ENCODE peak calls at places on chromosomes 11 and 22, in six cellular contexts. U, Y, N, I, R and L are unnamed samples.
A peak's percentile ranks its signal among the peaks of the same experiment; 100 is the strongest.

GRCh38 chr22:42902875-42903510 is 45.9 kb upstream of the ARFGAP3 start:
- DNase-seq in U (no peak), Y (no peak), N (no peak), I (no peak), R (no peak), L (no peak)

GRCh38 chr11:12123177-12123576 is 12.8 kb downstream of the MICAL2 start:
- DNase-seq in U (no peak), Y (no peak), N (no peak), I (no peak), R (no peak), L (no peak)

GRCh38 chr11:6411594-6412031 is 7.3 kb downstream of the APBB1 start:
- DNase-seq in U (peak; percentile 87), Y (no peak), N (no peak), I (no peak), R (no peak), L (no peak)

GRCh38 chr11:124278261-124278660 is 22.1 kb downstream of the OR8G5 start:
- DNase-seq in U (no peak), Y (no peak), N (no peak), I (no peak), R (no peak), L (no peak)

GRCh38 chr11:67301951-67302516 is 1.3 kb upstream of the SSH3 start:
- DNase-seq in U (peak; percentile 36), Y (no peak), N (no peak), I (no peak), R (peak; percentile 61), L (no peak)

GRCh38 chr11:6468712-6469495 is 4.8 kb downstream of the TRIM3 start:
- DNase-seq in U (peak; percentile 83), Y (no peak), N (peak; percentile 86), I (peak; percentile 45), R (peak; percentile 92), L (no peak)

GRCh38 chr11:69297926-69298777 is 4.2 kb downstream of the MYEOV start:
- DNase-seq in U (peak; percentile 47), Y (peak; percentile 2), N (peak; percentile 87), I (peak; percentile 74), R (peak; percentile 62), L (peak; percentile 88)

GRCh38 chr11:78791964-78792363 is 217.3 kb upstream of the NARS2 start:
- DNase-seq in U (no peak), Y (no peak), N (no peak), I (no peak), R (no peak), L (no peak)

GRCh38 chr11:12377824-12378593 is 638 bp downstream of the PARVA start:
- DNase-seq in U (peak; percentile 52), Y (no peak), N (peak; percentile 77), I (no peak), R (peak; percentile 49), L (peak; percentile 82)

GRCh38 chr11:18369398-18369797 is 25.0 kb upstream of the LDHA start:
- DNase-seq in U (no peak), Y (no peak), N (no peak), I (no peak), R (no peak), L (no peak)

GRCh38 chr11:121538054-121538453 is 85.3 kb upstream of the SORL1-AS1 start:
- DNase-seq in U (no peak), Y (no peak), N (no peak), I (no peak), R (no peak), L (no peak)

GRCh38 chr11:121533556-121534050 is 80.8 kb upstream of the SORL1-AS1 start:
- DNase-seq in U (no peak), Y (no peak), N (no peak), I (no peak), R (no peak), L (no peak)

GRCh38 chr11:121536116-121536515 is 83.3 kb upstream of the SORL1-AS1 start:
- DNase-seq in U (no peak), Y (no peak), N (no peak), I (no peak), R (no peak), L (no peak)

GRCh38 chr11:121535122-121535796 is 82.5 kb upstream of the SORL1-AS1 start:
- DNase-seq in U (no peak), Y (no peak), N (no peak), I (no peak), R (no peak), L (no peak)

DNA sequence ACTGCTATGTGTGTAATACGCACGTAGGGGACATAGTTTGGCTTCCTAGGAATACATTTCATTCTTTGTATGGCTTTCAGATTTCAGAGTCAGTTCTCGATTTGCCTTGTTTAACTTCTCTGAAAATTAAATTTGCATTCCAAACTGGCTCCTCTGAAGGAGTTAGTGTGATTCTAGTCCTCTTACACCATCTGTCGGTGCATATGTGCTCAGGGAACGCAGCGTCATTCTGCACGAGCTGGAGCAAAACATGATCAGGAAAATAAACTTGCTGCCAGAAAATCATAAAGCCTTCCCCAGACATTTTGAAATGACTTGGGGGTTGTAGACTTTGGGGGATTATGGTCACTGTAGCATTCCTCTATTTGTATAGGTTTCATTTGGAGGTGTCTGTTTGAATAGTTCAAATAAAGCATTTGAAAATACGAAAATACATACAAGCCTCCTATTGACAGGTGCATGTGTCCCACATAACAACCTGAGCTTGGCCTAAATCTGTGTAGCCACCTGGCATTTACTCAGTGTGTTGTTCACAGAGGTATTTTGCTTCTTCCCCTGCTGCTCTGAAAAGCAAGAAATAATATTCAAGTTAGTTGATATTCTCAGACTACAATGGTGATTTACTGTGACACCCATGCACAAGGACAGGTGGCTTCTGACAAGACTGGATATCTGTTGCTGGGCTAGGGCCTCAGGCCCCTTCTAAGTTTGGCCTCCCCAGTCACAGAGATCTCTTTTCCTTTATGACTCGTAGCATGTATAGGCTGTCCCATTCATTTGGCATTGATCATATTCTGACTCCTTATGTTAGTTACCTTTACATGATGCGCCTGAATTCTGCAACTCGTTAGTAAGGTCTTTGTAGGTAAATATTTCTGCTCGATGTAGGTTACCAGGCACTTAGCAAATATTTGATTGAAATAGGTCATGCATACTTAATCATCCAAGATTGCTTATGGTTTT is 81.6 kb upstream of the SORL1-AS1 start:
- DNase-seq in U (peak; percentile 64), Y (no peak), N (no peak), I (no peak), R (no peak), L (no peak)
- TF ChIP-seq CTCF in U (peak; percentile 51), Y (no peak), N (no peak), I (no peak), R (peak; percentile 41), L (no peak)

DNA sequence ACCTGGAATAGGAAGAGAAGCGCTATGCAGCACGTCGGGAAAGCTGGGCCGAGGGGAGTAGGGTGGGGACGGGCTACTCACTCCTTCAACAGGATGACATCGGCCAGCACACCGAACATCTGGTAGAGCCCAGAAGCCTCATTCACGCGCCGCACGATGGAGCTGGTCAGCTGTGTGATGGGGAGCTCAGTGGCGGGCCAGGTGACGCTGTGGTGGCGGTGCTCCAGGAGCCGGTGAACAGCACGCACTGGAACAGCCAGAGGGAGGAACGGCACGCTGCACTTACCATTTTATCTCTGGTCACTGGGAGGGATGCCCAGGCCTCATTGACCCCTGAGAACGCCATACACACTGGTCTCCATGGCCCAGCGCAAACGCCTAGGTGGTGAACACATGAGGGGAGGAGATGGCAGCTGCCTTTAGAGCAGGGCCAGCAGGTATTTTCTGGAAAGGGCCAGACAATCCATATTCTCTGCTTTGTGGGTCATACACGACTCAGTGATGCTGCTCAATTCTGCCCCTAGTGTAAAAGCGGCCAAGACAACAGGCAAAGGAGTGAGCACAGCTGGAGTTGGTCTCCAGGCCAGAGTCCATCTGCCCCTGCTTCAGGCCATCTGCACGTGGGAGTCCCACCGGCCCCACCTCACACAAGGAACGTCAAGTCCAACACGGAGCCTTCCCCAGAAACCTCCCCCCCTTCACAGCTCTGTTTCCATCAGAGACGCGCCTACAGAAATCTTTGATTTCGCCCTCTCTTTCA is 8.8 kb downstream of the FOXRED2 start:
- DNase-seq in U (no peak), Y (no peak), N (no peak), I (no peak), R (no peak), L (no peak)
- TF ChIP-seq CTCF in U (no peak), Y (no peak), N (no peak), I (no peak), R (peak; percentile 40), L (no peak)

DNA sequence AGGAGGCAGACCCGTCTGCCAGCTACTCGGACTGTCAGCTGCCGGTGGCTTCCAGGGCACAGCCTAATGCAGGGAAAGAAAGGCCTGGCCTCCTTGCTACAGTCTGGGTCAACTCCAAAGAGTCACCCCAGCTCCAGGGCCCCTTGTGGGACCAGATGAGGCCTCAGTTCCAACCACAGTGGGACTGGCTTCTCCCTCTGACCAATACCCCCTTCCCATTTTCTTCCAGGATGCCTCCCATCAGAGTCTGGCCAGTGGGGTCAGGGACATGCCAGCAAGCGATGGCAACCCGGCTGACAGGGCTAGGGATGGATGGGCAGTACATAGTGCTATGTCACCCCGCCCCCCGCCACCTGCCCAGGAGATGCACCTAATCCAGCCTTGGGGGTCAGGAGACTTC is 36.6 kb downstream of the RPUSD4 start:
- DNase-seq in U (no peak), Y (no peak), N (no peak), I (no peak), R (no peak), L (no peak)
- TF ChIP-seq CTCF in U (no peak), Y (no peak), N (no peak), I (no peak), R (no peak), L (no peak)

GRCh38 chr22:50640857-50641647 is 13.1 kb upstream of the ARSA start:
- DNase-seq in U (no peak), Y (no peak), N (no peak), I (no peak), R (no peak), L (no peak)

GRCh38 chr22:50641696-50642607 is 14.0 kb upstream of the ARSA start:
- DNase-seq in U (peak; percentile 63), Y (no peak), N (no peak), I (peak; percentile 20), R (peak; percentile 16), L (no peak)
- TF ChIP-seq CTCF in U (peak; percentile 65), Y (no peak), N (peak; percentile 16), I (no peak), R (peak; percentile 64), L (no peak)

GRCh38 chr22:22109693-22110466 is 127.3 kb upstream of the TOP3B start:
- DNase-seq in U (no peak), Y (no peak), N (no peak), I (no peak), R (no peak), L (no peak)
- TF ChIP-seq CTCF in U (no peak), Y (no peak), N (no peak), I (no peak), R (peak; percentile 32), L (peak; percentile 20)

GRCh38 chr11:73164803-73165542 is 22.9 kb upstream of the FCHSD2 start:
- DNase-seq in U (no peak), Y (no peak), N (no peak), I (no peak), R (no peak), L (no peak)

GRCh38 chr11:73163638-73164174 is 21.6 kb upstream of the FCHSD2 start:
- DNase-seq in U (no peak), Y (no peak), N (no peak), I (no peak), R (no peak), L (no peak)

GRCh38 chr11:73168925-73169579 is 26.9 kb upstream of the FCHSD2 start:
- DNase-seq in U (no peak), Y (no peak), N (no peak), I (no peak), R (no peak), L (no peak)

GRCh38 chr11:73170140-73170539 is 28.0 kb upstream of the FCHSD2 start:
- DNase-seq in U (no peak), Y (no peak), N (no peak), I (no peak), R (no peak), L (no peak)

GRCh38 chr11:73167555-73167954 is 25.4 kb upstream of the FCHSD2 start:
- DNase-seq in U (no peak), Y (no peak), N (no peak), I (no peak), R (no peak), L (no peak)
- TF ChIP-seq CTCF in U (no peak), Y (no peak), N (no peak), I (no peak), R (no peak), L (no peak)